ENCODE peak calls at places on chromosomes 1 and 21, in seven cellular contexts. R is HCT116, B is K562, V is H1, L is A549, O is IMR-90, S is GM12878. Q is an unnamed sample.

GRCh38 chr1:109579044-109579443 is 30.6 kb downstream of the GNAI3 start:
- DNase-seq in R (no peak), B (no peak), V (no peak), L (no peak), O (peak; percentile 46), S (no peak), Q (no peak)

GRCh38 chr1:154353460-154353904 is 28.2 kb downstream of the ATP8B2 start:
- DNase-seq in R (peak; percentile 26), B (peak; percentile 73), V (no peak), L (no peak), O (peak; percentile 54), S (peak; percentile 7), Q (peak; percentile 65)

GRCh38 chr1:67393240-67393639 is 37.0 kb downstream of the SERBP1 start:
- DNase-seq in R (no peak), B (no peak), V (no peak), L (no peak), O (no peak), S (no peak), Q (no peak)

GRCh38 chr1:109761227-109762038 is 2.3 kb downstream of the EPS8L3 start:
- DNase-seq in R (no peak), B (no peak), V (no peak), L (no peak), O (no peak), S (no peak), Q (no peak)

GRCh38 chr1:42484382-42484781 is 21.3 kb downstream of the CCDC30 start:
- DNase-seq in R (no peak), B (no peak), V (no peak), L (no peak), O (peak; percentile 95), S (no peak), Q (peak; percentile 7)

GRCh38 chr1:11684070-11684469 is 3.1 kb upstream of the MAD2L2 start:
- DNase-seq in R (no peak), B (no peak), V (no peak), L (no peak), O (no peak), S (no peak), Q (no peak)

GRCh38 chr1:117367769-117368059 is 465 bp downstream of the MAN1A2 start:
- DNase-seq in R (no peak), B (no peak), V (no peak), L (no peak), O (peak; percentile 3), S (no peak), Q (no peak)

GRCh38 chr1:201989354-201990128 is 7.1 kb downstream of the RNPEP start:
- DNase-seq in R (no peak), B (no peak), V (no peak), L (no peak), O (no peak), S (no peak), Q (no peak)

GRCh38 chr1:37243368-37244082 is 209.2 kb upstream of the GRIK3 start:
- DNase-seq in R (no peak), B (no peak), V (no peak), L (no peak), O (no peak), S (no peak), Q (no peak)

GRCh38 chr1:55049271-55049913 is 10.0 kb downstream of the PCSK9 start:
- DNase-seq in R (no peak), B (no peak), V (no peak), L (no peak), O (no peak), S (no peak), Q (no peak)

GRCh38 chr1:231393668-231394067 is 28.4 kb downstream of the EGLN1 start:
- DNase-seq in R (no peak), B (no peak), V (no peak), L (peak; percentile 60), O (no peak), S (no peak), Q (peak; percentile 28)

GRCh38 chr1:77925536-77925935 is 37.1 kb downstream of the NEXN start:
- DNase-seq in R (no peak), B (no peak), V (no peak), L (no peak), O (peak; percentile 47), S (no peak), Q (no peak)

GRCh38 chr1:45543599-45544417 is 6.8 kb upstream of the AKR1A1 start:
- DNase-seq in R (no peak), B (no peak), V (no peak), L (no peak), O (no peak), S (peak; percentile 76), Q (peak; percentile 31)

GRCh38 chr1:178541829-178542553 is 29.1 kb downstream of the TEX35 start:
- DNase-seq in R (no peak), B (peak; percentile 56), V (no peak), L (peak; percentile 58), O (no peak), S (no peak), Q (peak; percentile 88)

GRCh38 chr1:200625381-200625824 is 4.9 kb upstream of the KIF14 start:
- DNase-seq in R (no peak), B (no peak), V (no peak), L (no peak), O (peak; percentile 56), S (peak; percentile 74), Q (no peak)

GRCh38 chr21:43654806-43655489 is 4.3 kb downstream of the HSF2BP start:
- DNase-seq in R (no peak), B (no peak), V (no peak), L (no peak), O (peak; percentile 70), S (no peak), Q (no peak)

GRCh38 chr1:65458730-65459396 is 38.4 kb downstream of the LEPR start:
- DNase-seq in R (no peak), B (no peak), V (no peak), L (no peak), O (no peak), S (no peak), Q (no peak)

GRCh38 chr1:62045579-62045978 is 149.1 kb upstream of the L1TD1 start:
- DNase-seq in R (no peak), B (peak; percentile 11), V (no peak), L (no peak), O (no peak), S (no peak), Q (no peak)

GRCh38 chr1:57711326-57711725 is 287.5 kb upstream of the DAB1 start:
- DNase-seq in R (no peak), B (no peak), V (no peak), L (no peak), O (no peak), S (no peak), Q (no peak)

DNA sequence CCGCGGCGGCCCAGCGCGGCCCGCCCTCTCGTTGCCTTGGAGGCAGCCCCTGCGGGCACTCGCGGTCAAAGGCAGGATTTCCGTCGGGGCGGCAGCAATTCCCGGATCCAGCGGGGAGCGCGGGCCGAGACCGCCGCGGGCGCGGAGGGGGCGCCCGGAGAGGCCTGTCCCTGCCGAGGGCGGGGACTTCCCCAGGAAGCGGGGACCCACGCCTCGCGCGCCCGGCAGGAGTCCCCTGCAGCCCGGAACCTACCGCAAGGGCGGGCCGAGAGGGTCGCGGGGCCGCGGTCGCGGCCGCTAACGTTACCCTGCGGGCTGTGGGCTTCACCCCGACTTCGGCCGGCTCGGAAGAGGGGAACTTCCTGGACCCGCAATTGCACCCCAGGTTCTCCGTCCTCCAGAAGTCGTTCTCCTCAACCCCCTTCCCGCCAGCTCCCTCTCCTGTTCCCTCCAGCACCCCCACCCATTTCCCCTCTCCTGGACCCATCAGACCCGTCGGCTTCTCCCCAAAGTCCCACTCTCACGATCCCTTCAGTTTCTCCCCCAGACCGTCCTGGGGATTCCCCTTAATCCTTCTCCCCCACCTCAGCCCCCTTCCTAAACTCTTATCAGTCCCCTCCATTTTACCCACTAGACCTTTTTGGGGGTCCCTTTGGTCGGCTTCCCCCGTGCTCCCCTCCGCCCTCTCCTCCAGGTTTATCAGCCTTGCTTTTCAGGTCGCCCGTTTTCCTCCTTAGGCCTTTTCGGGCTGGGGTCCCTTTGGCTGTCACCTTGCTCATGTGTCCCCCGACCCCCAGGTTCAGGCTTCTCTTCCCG is 611 bp downstream of the FGR start:
- DNase-seq in R (no peak), B (peak; percentile 68), V (no peak), L (no peak), O (no peak), S (no peak), Q (no peak)
- TF ChIP-seq POLR2A in R (no peak), B (no peak), V (no peak), L (no peak), O (no peak), S (peak; percentile 52), Q (no peak)

DNA sequence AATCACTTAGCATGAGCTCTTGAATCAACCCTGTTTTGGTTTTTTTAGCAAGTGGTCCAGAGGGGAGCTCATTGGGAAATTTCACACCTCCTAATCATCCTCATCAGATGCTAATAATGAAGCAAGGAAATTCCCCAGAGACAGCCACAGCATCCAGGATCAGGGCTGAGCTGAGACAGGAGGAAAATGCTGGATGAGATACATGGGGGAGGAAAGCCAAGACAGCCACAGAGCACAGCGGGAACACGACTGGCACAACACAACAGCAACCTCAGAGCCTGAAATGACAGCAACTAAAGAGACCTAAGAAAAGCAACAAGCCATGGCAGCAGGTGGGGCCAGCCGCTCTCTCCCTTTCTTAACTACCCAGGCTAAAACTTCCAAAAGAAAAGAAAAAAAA is 70.4 kb downstream of the UBR4 start:
- DNase-seq in R (no peak), B (no peak), V (no peak), L (no peak), O (no peak), S (no peak), Q (no peak)
- TF ChIP-seq RAD21 in R (no peak), B (no peak), V (no peak), L (no peak), O (no peak), S (no peak), Q (no peak)

GRCh38 chr1:43529206-43529731 is 1.4 kb upstream of the PTPRF start:
- DNase-seq in R (peak; percentile 84), B (peak; percentile 80), V (no peak), L (peak; percentile 69), O (peak; percentile 90), S (peak; percentile 30), Q (peak; percentile 82)

GRCh38 chr1:43532716-43533115 is 2.0 kb downstream of the PTPRF start:
- DNase-seq in R (no peak), B (no peak), V (no peak), L (no peak), O (no peak), S (no peak), Q (no peak)

GRCh38 chr1:43531453-43531905 is 796 bp downstream of the PTPRF start:
- DNase-seq in R (no peak), B (peak; percentile 85), V (no peak), L (peak; percentile 37), O (no peak), S (no peak), Q (no peak)

GRCh38 chr1:43531906-43532584 is 1.4 kb downstream of the PTPRF start:
- DNase-seq in R (no peak), B (no peak), V (no peak), L (no peak), O (no peak), S (no peak), Q (no peak)

GRCh38 chr1:43530483-43531452 is at the start of gene PTPRF:
- DNase-seq in R (no peak), B (peak; percentile 89), V (no peak), L (peak; percentile 63), O (peak; percentile 48), S (no peak), Q (no peak)
- TF ChIP-seq POLR2A in R (peak; percentile 52), B (no peak), V (no peak), L (no peak), O (no peak), S (no peak), Q (peak; percentile 57)

DNA sequence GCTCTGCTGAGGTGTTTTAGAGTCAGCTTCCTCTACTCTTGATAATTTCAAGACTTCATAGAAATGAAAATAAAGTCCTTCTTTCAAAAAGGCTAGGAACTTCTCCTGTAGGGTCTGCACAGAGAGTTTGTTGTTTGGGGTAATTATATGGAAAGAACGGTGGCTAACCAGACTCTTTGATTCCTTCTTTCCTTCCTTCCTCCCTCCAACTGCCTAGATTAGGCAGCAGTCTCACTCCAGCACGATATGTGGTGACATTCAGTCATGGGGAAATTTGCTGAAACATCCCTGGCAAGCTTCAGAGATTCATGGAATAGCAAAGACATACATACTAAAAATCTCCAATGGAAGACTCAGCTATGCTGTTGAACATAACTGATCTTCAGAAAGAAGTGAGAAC is 4.2 kb downstream of the NTMT2 start:
- DNase-seq in R (no peak), B (no peak), V (no peak), L (no peak), O (no peak), S (no peak), Q (no peak)
- TF ChIP-seq RAD21 in R (no peak), B (no peak), V (no peak), L (no peak), O (no peak), S (no peak), Q (no peak)

Q was measured in HepG2.